ENCODE peak calls at places on chromosome 14, in six cellular contexts. K is HCT116, R is body of pancreas, N is NB4, X is mammary epithelial cell, L is breast epithelium. S is an unnamed sample.

GRCh38 chr14:62914025-62914424 is 131.2 kb downstream of the KCNH5 start:
- DNase-seq in K (no peak), R (no peak), N (no peak), X (peak), L (no peak), S (peak)

GRCh38 chr14:39247256-39247655 is 13.5 kb downstream of the MIA2 start:
- DNase-seq in K (no peak), R (no peak), N (no peak), X (peak), L (no peak), S (peak)

GRCh38 chr14:104187931-104188726 is 49.7 kb downstream of the KIF26A start:
- DNase-seq in K (no peak), R (no peak), N (no peak), X (no peak), L (no peak), S (no peak)

GRCh38 chr14:77523109-77523508 is 24.5 kb upstream of the ISM2 start:
- DNase-seq in K (no peak), R (no peak), N (no peak), X (no peak), L (no peak), S (no peak)

GRCh38 chr14:38500125-38500524 is 244.2 kb upstream of the CLEC14A start:
- DNase-seq in K (no peak), R (no peak), N (no peak), X (no peak), L (no peak), S (peak)

GRCh38 chr14:94904636-94905035 is 134.7 kb upstream of the GSC start:
- DNase-seq in K (no peak), R (no peak), N (no peak), X (no peak), L (peak), S (peak)

GRCh38 chr14:51260225-51260624 is 20.2 kb downstream of the TMX1 start:
- DNase-seq in K (no peak), R (no peak), N (no peak), X (no peak), L (no peak), S (no peak)

GRCh38 chr14:95998656-95999055 is 40.5 kb upstream of the C14orf132 start:
- DNase-seq in K (peak), R (no peak), N (no peak), X (no peak), L (no peak), S (peak)

GRCh38 chr14:99118946-99119345 is 153.1 kb downstream of the BCL11B start:
- DNase-seq in K (no peak), R (no peak), N (no peak), X (no peak), L (peak), S (no peak)

GRCh38 chr14:69612014-69612758 is 790 bp downstream of the SUSD6 start:
- DNase-seq in K (no peak), R (peak), N (peak), X (no peak), L (no peak), S (no peak)

GRCh38 chr14:91190853-91191252 is 53.7 kb downstream of the GPR68 start:
- DNase-seq in K (no peak), R (no peak), N (no peak), X (no peak), L (no peak), S (no peak)

GRCh38 chr14:97029800-97030199 is 232.6 kb downstream of the VRK1 start:
- DNase-seq in K (no peak), R (no peak), N (peak), X (no peak), L (no peak), S (no peak)

GRCh38 chr14:53310412-53310811 is 157.3 kb upstream of the DDHD1 start:
- DNase-seq in K (no peak), R (no peak), N (no peak), X (no peak), L (no peak), S (no peak)

GRCh38 chr14:73457935-73458218 is 469 bp downstream of the NUMB start:
- DNase-seq in K (no peak), R (no peak), N (no peak), X (peak), L (peak), S (no peak)

GRCh38 chr14:103136076-103136340 is 12.7 kb downstream of the TNFAIP2 start:
- DNase-seq in K (no peak), R (no peak), N (no peak), X (no peak), L (no peak), S (no peak)

GRCh38 chr14:103134919-103135318 is 11.7 kb downstream of the TNFAIP2 start:
- DNase-seq in K (no peak), R (no peak), N (no peak), X (no peak), L (no peak), S (no peak)

GRCh38 chr14:103135333-103136075 is 12.2 kb downstream of the TNFAIP2 start:
- DNase-seq in K (no peak), R (no peak), N (no peak), X (no peak), L (no peak), S (no peak)

GRCh38 chr14:103133213-103134140 is 10.2 kb downstream of the TNFAIP2 start:
- DNase-seq in K (no peak), R (no peak), N (no peak), X (no peak), L (no peak), S (no peak)

GRCh38 chr14:103134405-103134804 is 11.1 kb downstream of the TNFAIP2 start:
- DNase-seq in K (no peak), R (no peak), N (no peak), X (no peak), L (no peak), S (no peak)
- TF ChIP-seq CTCF in K (no peak), R (no peak), N (no peak), X (no peak), L (no peak), S (no peak)

GRCh38 chr14:40413146-40413545 is 980.9 kb upstream of the FBXO33 start:
- DNase-seq in K (no peak), R (no peak), N (no peak), X (no peak), L (no peak), S (no peak)

GRCh38 chr14:40417777-40418401 is 985.7 kb upstream of the FBXO33 start:
- DNase-seq in K (peak), R (peak), N (peak), X (no peak), L (no peak), S (no peak)
- TF ChIP-seq CTCF in K (peak), R (peak), N (peak), X (peak), L (no peak), S (no peak)

GRCh38 chr14:36207500-36207899 is 31.0 kb upstream of the PTCSC3 start:
- DNase-seq in K (no peak), R (no peak), N (peak), X (no peak), L (no peak), S (peak)
- TF ChIP-seq CTCF in K (peak), R (no peak), N (no peak), X (peak), L (no peak), S (peak)

GRCh38 chr14:84006643-84007137 is 1523.3 kb upstream of the FLRT2 start:
- DNase-seq in K (no peak), R (no peak), N (no peak), X (no peak), L (no peak), S (no peak)
- TF ChIP-seq CTCF in K (no peak), R (no peak), N (no peak), X (no peak), L (no peak), S (no peak)

GRCh38 chr14:55721353-55721752 is 141.3 kb downstream of the KTN1 start:
- DNase-seq in K (peak), R (no peak), N (peak), X (peak), L (no peak), S (peak)
- TF ChIP-seq CTCF in K (no peak), R (no peak), N (no peak), X (peak), L (no peak), S (peak)

DNA sequence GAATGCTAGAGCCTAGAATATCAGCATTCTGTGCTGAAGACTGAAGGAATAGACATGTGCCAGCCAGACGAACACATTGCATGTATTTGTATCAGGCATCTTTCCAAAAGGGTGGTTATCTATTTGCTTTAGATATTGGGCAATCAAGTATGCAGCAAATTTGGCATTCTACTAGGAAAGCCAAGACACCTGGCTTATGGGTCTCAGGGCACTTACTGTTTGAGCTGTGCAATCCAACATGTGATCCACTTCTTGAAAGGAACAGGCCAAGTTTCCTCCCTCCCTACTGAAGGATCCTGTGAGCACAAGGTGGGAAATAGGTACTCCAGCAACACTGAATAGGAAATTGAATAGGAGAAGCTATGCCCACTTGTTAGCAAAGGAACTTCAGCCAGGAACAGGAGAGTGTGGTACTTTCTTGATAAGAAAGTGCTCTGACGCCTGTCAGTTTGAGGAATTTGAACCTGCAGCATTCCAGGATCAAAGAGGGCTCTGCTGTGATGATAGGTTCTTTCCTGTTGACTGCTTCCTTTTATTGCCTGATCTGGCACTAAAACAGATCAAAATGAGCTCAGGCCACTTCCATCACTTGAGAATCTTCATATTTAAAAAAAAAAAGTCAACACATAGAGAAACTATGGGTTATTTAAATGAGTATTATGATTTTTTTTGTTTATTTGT is 20.6 kb downstream of the OR6S1 start:
- DNase-seq in K (no peak), R (no peak), N (no peak), X (no peak), L (no peak), S (no peak)
- TF ChIP-seq CTCF in K (no peak), R (no peak), N (no peak), X (no peak), L (no peak), S (no peak)